ENCODE peak calls at places on chromosomes 2 and 18, in seven cellular contexts. U is K562, T is transverse colon, S is A549, V is suprapubic skin, Z is SK-N-SH, G is ovary. A is an unnamed sample.
A peak's percentile ranks its signal among the peaks of the same experiment; 100 is the strongest.

GRCh38 chr2:127465258-127465657 is 47.0 kb downstream of the PROC start:
- DNase-seq in U (no peak), T (no peak), S (no peak), V (no peak), Z (no peak), G (no peak), A (no peak)

GRCh38 chr18:60538891-60539290 is 166.3 kb upstream of the MC4R start:
- DNase-seq in U (no peak), T (no peak), S (no peak), V (no peak), Z (no peak), G (no peak), A (no peak)

GRCh38 chr2:236972491-236973379 is 113.0 kb upstream of the COPS8 start:
- DNase-seq in U (no peak), T (peak; percentile 31), S (peak; percentile 21), V (peak; percentile 92), Z (no peak), G (no peak), A (peak; percentile 82)

GRCh38 chr2:176493221-176493825 is 224.1 kb downstream of the MTX2 start:
- DNase-seq in U (no peak), T (no peak), S (no peak), V (no peak), Z (no peak), G (no peak), A (no peak)

GRCh38 chr2:236001854-236002253 is 166.3 kb downstream of the GBX2 start:
- DNase-seq in U (no peak), T (no peak), S (no peak), V (no peak), Z (no peak), G (no peak), A (no peak)

GRCh38 chr18:26052497-26052896 is 37.9 kb downstream of the SS18 start:
- DNase-seq in U (no peak), T (no peak), S (no peak), V (no peak), Z (no peak), G (no peak), A (no peak)

GRCh38 chr2:62304429-62305417 is 108.8 kb downstream of the B3GNT2 start:
- DNase-seq in U (peak; percentile 78), T (peak; percentile 80), S (no peak), V (no peak), Z (peak; percentile 25), G (peak; percentile 63), A (no peak)

GRCh38 chr2:97741686-97742085 is 28.3 kb downstream of the ZAP70 start:
- DNase-seq in U (no peak), T (no peak), S (no peak), V (peak; percentile 41), Z (no peak), G (no peak), A (no peak)

GRCh38 chr2:27954771-27955384 is 64.3 kb downstream of the BABAM2 start:
- DNase-seq in U (no peak), T (peak; percentile 27), S (peak; percentile 60), V (no peak), Z (no peak), G (no peak), A (peak; percentile 80)

GRCh38 chr2:223753940-223754339 is 83.4 kb downstream of the AP1S3 start:
- DNase-seq in U (no peak), T (no peak), S (no peak), V (no peak), Z (no peak), G (no peak), A (no peak)

GRCh38 chr18:48563027-48563426 is 24.2 kb downstream of the CTIF start:
- DNase-seq in U (peak; percentile 24), T (no peak), S (peak; percentile 13), V (no peak), Z (no peak), G (no peak), A (no peak)

DNA sequence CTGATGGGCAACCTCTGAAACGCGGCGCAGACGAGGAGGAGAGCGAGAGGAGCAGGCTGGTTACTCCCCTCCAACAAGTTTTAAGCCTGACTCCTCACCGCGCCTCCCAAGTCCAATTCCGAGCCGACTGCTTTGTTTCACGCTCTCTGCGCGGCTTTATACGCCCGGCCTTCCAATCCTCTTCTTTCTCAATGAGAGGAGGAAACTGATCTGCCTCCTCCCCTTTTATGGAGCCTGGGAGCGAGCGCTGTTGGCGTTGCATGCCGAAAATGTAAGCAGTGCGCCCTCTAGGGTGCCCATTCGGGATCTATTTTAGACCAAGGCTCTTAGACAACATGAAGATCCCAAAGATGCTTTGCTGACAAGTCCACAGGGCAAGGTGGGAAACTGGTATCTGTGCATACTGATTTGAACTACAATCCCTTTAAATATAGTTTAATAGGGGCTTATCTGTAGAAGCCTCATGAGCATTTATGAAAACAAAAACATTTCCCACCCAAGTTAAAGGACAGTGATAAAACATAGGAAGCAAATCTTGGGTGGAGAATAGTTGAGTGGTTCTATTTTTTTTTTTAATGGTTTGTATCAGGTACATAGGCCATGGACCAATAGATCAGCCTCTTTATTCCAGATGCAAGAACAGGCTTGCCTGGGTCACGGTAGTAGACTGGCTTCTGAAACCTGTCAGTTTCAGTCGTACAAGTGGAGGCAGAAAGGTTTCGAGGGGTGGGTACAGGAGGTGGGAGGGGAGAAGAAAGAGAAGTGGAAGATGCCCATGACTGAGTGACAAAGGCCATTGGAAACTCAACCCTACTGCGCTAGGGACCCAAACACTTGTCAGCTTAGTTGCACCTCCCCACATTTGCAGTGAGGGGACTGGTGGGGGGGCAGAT is at the start of gene RND3:
- DNase-seq in U (peak; percentile 67), T (peak; percentile 97), S (peak; percentile 86), V (peak; percentile 100), Z (peak; percentile 86), G (peak; percentile 92), A (peak; percentile 99)
- TF ChIP-seq EP300 in U (no peak), T (no peak), S (no peak), V (no peak), Z (no peak), G (no peak), A (no peak)

GRCh38 chr2:201073071-201073470 is 1.3 kb downstream of the NDUFB3 start:
- DNase-seq in U (no peak), T (no peak), S (no peak), V (no peak), Z (no peak), G (no peak), A (no peak)

GRCh38 chr2:201072201-201072530 is 365 bp downstream of the NDUFB3 start:
- DNase-seq in U (no peak), T (no peak), S (no peak), V (no peak), Z (no peak), G (no peak), A (no peak)

GRCh38 chr2:201070966-201071304 is 536 bp downstream of the HYCC2 start:
- DNase-seq in U (no peak), T (no peak), S (peak; percentile 6), V (no peak), Z (no peak), G (no peak), A (no peak)

GRCh38 chr2:201074996-201075395 is 3.2 kb downstream of the NDUFB3 start:
- DNase-seq in U (no peak), T (no peak), S (no peak), V (no peak), Z (no peak), G (no peak), A (no peak)

GRCh38 chr2:201071305-201072200 is at the start of the genes HYCC2 and NDUFB3:
- DNase-seq in U (peak; percentile 95), T (peak; percentile 94), S (peak; percentile 96), V (peak; percentile 96), Z (peak; percentile 97), G (peak; percentile 93), A (peak; percentile 96)
- TF ChIP-seq EP300 in U (peak; percentile 17), T (peak; percentile 26), S (no peak), V (no peak), Z (no peak), G (no peak), A (no peak)

GRCh38 chr18:32877371-32877770 is 104.5 kb upstream of the KLHL14 start:
- DNase-seq in U (no peak), T (no peak), S (no peak), V (no peak), Z (no peak), G (no peak), A (no peak)

GRCh38 chr18:32881009-32881408 is 108.2 kb upstream of the KLHL14 start:
- DNase-seq in U (no peak), T (no peak), S (no peak), V (no peak), Z (no peak), G (no peak), A (no peak)

GRCh38 chr18:32875625-32876024 is 102.8 kb upstream of the KLHL14 start:
- DNase-seq in U (no peak), T (no peak), S (no peak), V (no peak), Z (no peak), G (no peak), A (no peak)

GRCh38 chr18:32884543-32884942 is 111.7 kb upstream of the KLHL14 start:
- DNase-seq in U (no peak), T (no peak), S (no peak), V (no peak), Z (no peak), G (no peak), A (no peak)

DNA sequence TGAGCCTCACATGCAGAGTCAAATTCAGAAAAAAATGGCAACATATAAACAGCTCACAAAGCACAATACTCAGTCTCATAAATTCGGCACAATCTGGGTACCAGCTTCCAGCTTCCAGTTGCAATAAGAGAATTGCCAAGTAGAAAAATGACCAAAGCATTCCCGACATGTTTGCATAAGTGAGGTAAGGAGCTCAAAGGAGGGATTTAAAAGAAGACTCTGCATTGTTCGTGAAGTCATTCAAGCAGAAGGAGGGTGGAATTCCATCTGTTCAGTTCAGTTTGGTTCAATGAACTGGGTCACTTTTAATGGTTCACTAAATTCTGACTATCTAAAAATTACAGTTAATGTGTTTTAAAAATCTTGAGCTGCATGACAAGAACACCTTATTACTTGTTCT is 106.7 kb upstream of the KLHL14 start:
- DNase-seq in U (no peak), T (no peak), S (no peak), V (no peak), Z (no peak), G (no peak), A (no peak)
- TF ChIP-seq EP300 in U (no peak), T (no peak), S (no peak), V (no peak), Z (no peak), G (no peak), A (no peak)

DNA sequence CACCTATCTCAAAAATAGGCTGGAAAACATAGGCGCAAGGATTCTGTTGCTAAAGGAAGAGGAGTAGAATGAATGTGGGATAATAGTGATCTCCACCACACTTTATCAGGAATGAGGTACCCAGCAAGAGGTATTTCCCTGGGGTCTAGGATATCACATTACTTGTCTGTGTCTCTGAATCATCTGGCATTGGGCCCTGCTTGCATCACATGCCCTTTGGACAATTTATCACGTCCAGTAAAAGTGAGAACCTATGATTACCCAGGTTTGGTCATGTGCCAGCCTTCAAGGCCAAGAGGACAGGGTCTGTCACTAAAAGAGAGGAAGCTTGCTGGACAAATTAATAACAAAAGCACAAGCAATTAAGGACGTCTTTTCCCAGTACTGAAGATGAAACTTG is 11.4 kb upstream of the TRAPPC8 start:
- DNase-seq in U (no peak), T (peak; percentile 49), S (no peak), V (no peak), Z (no peak), G (no peak), A (no peak)
- TF ChIP-seq EP300 in U (no peak), T (no peak), S (no peak), V (no peak), Z (no peak), G (no peak), A (no peak)

A was measured in sigmoid colon.